ENCODE peak calls at places on chromosomes 13 and 19, in eight cellular contexts. P, J, H, G, Q, V, E and I are unnamed samples.

GRCh38 chr13:60838581-60838980 is 441.6 kb downstream of the TDRD3 start:
- DNase-seq in P (no peak), J (no peak), H (no peak), G (no peak), Q (no peak), V (no peak), E (no peak), I (no peak)

GRCh38 chr13:101267656-101268055 is 148.7 kb downstream of the NALCN start:
- DNase-seq in P (no peak), J (no peak), H (no peak), G (no peak), Q (peak; percentile 44), V (no peak), E (no peak), I (no peak)

GRCh38 chr13:78816592-78816991 is 157.6 kb upstream of the OBI1 start:
- DNase-seq in P (no peak), J (no peak), H (no peak), G (no peak), Q (no peak), V (no peak), E (no peak), I (no peak)

GRCh38 chr13:52010890-52011689 is at the start of gene ATP7B:
- DNase-seq in P (peak; percentile 55), J (no peak), H (peak; percentile 6), G (peak; percentile 65), Q (no peak), V (no peak), E (no peak), I (peak; percentile 39)

GRCh38 chr19:49506575-49507105 is 5.8 kb upstream of the FCGRT start:
- DNase-seq in P (peak; percentile 89), J (no peak), H (peak; percentile 70), G (no peak), Q (no peak), V (no peak), E (peak; percentile 72), I (peak; percentile 85)

GRCh38 chr13:99797716-99798115 is 173.9 kb downstream of the ZIC5 start:
- DNase-seq in P (no peak), J (no peak), H (no peak), G (no peak), Q (no peak), V (no peak), E (no peak), I (no peak)

GRCh38 chr19:11767633-11768133 is 883 bp downstream of the ZNF441 start:
- DNase-seq in P (peak; percentile 52), J (peak; percentile 33), H (no peak), G (peak; percentile 89), Q (no peak), V (peak; percentile 31), E (peak; percentile 69), I (peak; percentile 51)

GRCh38 chr13:102948006-102948405 is 102.2 kb downstream of the ERCC5 start:
- DNase-seq in P (no peak), J (peak; percentile 56), H (no peak), G (no peak), Q (no peak), V (peak; percentile 19), E (no peak), I (no peak)

GRCh38 chr19:40771101-40771539 is 4.2 kb upstream of the MIA start:
- DNase-seq in P (no peak), J (no peak), H (no peak), G (no peak), Q (no peak), V (no peak), E (no peak), I (no peak)

GRCh38 chr13:35699805-35700204 is 223.3 kb upstream of the MAB21L1 start:
- DNase-seq in P (no peak), J (no peak), H (no peak), G (no peak), Q (peak; percentile 72), V (peak; percentile 40), E (no peak), I (no peak)

GRCh38 chr13:48579167-48579918 is 46.5 kb upstream of the RCBTB2 start:
- DNase-seq in P (no peak), J (no peak), H (no peak), G (no peak), Q (no peak), V (no peak), E (no peak), I (peak; percentile 53)

GRCh38 chr19:13095934-13096890 is 6.4 kb downstream of the LYL1 start:
- DNase-seq in P (no peak), J (no peak), H (no peak), G (peak; percentile 74), Q (no peak), V (no peak), E (peak; percentile 77), I (no peak)

GRCh38 chr13:113952151-113952982 is 21.5 kb downstream of the C13orf46 start:
- DNase-seq in P (no peak), J (no peak), H (no peak), G (peak; percentile 46), Q (no peak), V (no peak), E (peak; percentile 54), I (no peak)

GRCh38 chr19:34838248-34838647 is 65.2 kb upstream of the ZNF599 start:
- DNase-seq in P (no peak), J (no peak), H (no peak), G (no peak), Q (no peak), V (peak; percentile 2), E (no peak), I (no peak)

GRCh38 chr13:112898786-112899617 is 70.0 kb upstream of the MCF2L start:
- DNase-seq in P (no peak), J (no peak), H (no peak), G (peak; percentile 43), Q (no peak), V (no peak), E (no peak), I (no peak)

GRCh38 chr13:50376895-50377575 is 361.8 kb downstream of the KCNRG start:
- DNase-seq in P (no peak), J (no peak), H (no peak), G (no peak), Q (no peak), V (no peak), E (no peak), I (no peak)

DNA sequence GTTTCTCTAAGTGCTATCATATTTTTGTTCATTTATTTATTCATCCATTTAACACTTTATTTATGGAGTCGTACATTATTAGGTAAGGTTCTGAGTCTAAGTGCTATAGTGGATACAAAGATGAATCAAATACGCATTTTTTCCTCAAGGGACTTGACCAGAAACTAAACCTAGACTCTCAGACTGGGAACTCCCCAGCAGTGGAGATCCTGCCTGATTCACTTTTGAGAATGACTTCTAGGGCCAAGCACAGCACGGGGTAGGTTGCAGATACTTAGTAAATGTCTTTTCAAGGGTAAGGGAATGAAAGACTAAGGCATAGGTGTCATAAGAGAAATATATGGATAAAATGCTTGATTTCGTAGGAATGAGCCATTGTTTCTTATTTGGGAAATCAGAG is 7.2 kb downstream of the DNAJC15 start:
- DNase-seq in P (no peak), J (no peak), H (no peak), G (no peak), Q (no peak), V (no peak), E (no peak), I (peak; percentile 16)
- TF ChIP-seq CTCF in P (no peak), J (no peak), H (no peak), G (no peak), Q (no peak), V (no peak), E (no peak), I (no peak)

GRCh38 chr19:15815306-15815705 is at the start of gene OR10H1:
- DNase-seq in P (no peak), J (no peak), H (no peak), G (no peak), Q (no peak), V (no peak), E (no peak), I (no peak)

GRCh38 chr19:15810335-15810734 is 5.1 kb downstream of the OR10H1 start:
- DNase-seq in P (no peak), J (peak; percentile 11), H (no peak), G (no peak), Q (no peak), V (no peak), E (no peak), I (no peak)

GRCh38 chr19:15813916-15814315 is 1.5 kb downstream of the OR10H1 start:
- DNase-seq in P (no peak), J (no peak), H (no peak), G (no peak), Q (no peak), V (no peak), E (no peak), I (no peak)

GRCh38 chr19:15811476-15811875 is 4.0 kb downstream of the OR10H1 start:
- DNase-seq in P (no peak), J (no peak), H (no peak), G (no peak), Q (no peak), V (no peak), E (no peak), I (no peak)

GRCh38 chr19:15812059-15812722 is 3.3 kb downstream of the OR10H1 start:
- DNase-seq in P (peak; percentile 54), J (no peak), H (peak; percentile 32), G (no peak), Q (no peak), V (no peak), E (no peak), I (no peak)
- TF ChIP-seq CTCF in P (peak; percentile 42), J (no peak), H (peak; percentile 43), G (peak; percentile 48), Q (peak; percentile 3), V (no peak), E (no peak), I (no peak)

DNA sequence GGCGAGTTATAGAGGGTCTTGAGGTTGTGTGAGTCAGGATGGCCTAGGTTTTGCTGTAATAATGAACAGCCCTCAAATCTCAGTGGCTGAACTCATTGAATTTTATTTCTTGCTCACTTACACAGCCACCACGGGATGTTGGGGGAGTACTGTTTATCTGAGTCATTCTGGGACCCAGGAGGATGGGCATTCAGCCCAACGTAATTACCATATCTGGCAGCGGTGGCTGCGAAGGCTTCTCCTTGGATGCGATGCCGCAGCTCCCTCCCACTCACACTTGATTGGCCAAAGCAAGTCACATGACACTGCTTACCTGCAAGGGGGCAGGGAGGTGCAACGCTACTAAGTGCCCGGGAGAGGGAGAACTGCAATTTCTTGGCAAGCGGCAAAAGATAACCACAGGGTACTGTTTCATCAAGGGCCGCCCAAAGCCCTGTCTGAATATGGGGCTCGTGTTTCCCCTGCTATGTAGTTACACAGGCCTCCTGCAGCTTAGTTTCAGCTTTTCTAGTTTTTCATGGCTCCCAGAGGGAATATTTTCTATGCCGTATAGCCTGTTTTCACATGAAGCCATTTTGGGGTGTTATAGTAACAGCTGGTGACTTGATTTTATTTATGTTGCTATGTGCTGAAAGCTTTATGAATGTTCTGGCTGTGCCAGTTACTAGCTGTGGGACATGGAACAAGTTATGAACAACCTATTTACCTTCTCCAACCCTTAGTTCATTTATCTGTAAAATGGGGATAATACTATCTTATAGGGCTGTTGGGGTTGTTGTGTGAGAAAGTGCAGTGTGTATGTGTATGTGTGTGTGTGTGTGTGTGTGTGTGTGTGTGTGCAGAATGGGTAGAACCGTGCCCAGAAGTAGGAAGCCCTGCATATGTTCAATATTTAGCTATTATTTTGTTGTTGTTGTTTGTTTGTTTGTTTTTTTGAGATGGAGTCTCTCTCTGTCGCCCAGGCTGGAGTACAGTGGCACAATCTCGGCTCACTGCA is 20.1 kb downstream of the ZSWIM9 start:
- DNase-seq in P (peak; percentile 73), J (peak; percentile 88), H (no peak), G (no peak), Q (no peak), V (peak; percentile 56), E (no peak), I (peak; percentile 55)
- TF ChIP-seq CTCF in P (no peak), J (no peak), H (no peak), G (no peak), Q (no peak), V (peak; percentile 3), E (no peak), I (peak; percentile 28)

GRCh38 chr13:69204620-69205019 is 903.0 kb upstream of the ATXN8OS start:
- DNase-seq in P (no peak), J (no peak), H (no peak), G (no peak), Q (no peak), V (no peak), E (no peak), I (no peak)
- TF ChIP-seq CTCF in P (no peak), J (no peak), H (no peak), G (no peak), Q (no peak), V (no peak), E (no peak), I (no peak)